ENCODE peak calls at places on chromosomes 3 and 15, in five cellular contexts. One of them, this sample, is unnamed.

GRCh38 chr3:4741404-4742307 is 237.6 kb upstream of the BHLHE40 start:
- DNase-seq in endodermal cell: no peak
- DNase-seq in fibroblast of pulmonary artery: peak
- DNase-seq in CD8-positive, alpha-beta T cell: no peak
- DNase-seq in ovary: peak
- DNase-seq in this sample: peak

GRCh38 chr3:73529280-73530029 is 95.3 kb downstream of the PDZRN3 start:
- DNase-seq in fibroblast of pulmonary artery: no peak
- DNase-seq in CD8-positive, alpha-beta T cell: no peak
- DNase-seq in endodermal cell: no peak
- DNase-seq in ovary: no peak
- DNase-seq in this sample: no peak

GRCh38 chr3:192395506-192395905 is 331.8 kb downstream of the FGF12 start:
- DNase-seq in ovary: no peak
- DNase-seq in fibroblast of pulmonary artery: no peak
- DNase-seq in endodermal cell: no peak
- DNase-seq in CD8-positive, alpha-beta T cell: no peak
- DNase-seq in this sample: no peak

GRCh38 chr3:64047214-64047613 is 23.9 kb upstream of the PSMD6 start:
- DNase-seq in fibroblast of pulmonary artery: no peak
- DNase-seq in ovary: no peak
- DNase-seq in endodermal cell: no peak
- DNase-seq in CD8-positive, alpha-beta T cell: no peak
- DNase-seq in this sample: no peak

GRCh38 chr15:52224211-52224610 is 33.0 kb upstream of the GNB5 start:
- DNase-seq in CD8-positive, alpha-beta T cell: no peak
- DNase-seq in ovary: no peak
- DNase-seq in fibroblast of pulmonary artery: no peak
- DNase-seq in endodermal cell: no peak
- DNase-seq in this sample: no peak

GRCh38 chr15:36479200-36479896 is 100.1 kb upstream of the CDIN1 start:
- DNase-seq in CD8-positive, alpha-beta T cell: no peak
- DNase-seq in endodermal cell: no peak
- DNase-seq in ovary: no peak
- DNase-seq in fibroblast of pulmonary artery: no peak
- DNase-seq in this sample: peak

GRCh38 chr3:23475446-23475845 is 272.3 kb downstream of the UBE2E2 start:
- DNase-seq in ovary: no peak
- DNase-seq in fibroblast of pulmonary artery: no peak
- DNase-seq in CD8-positive, alpha-beta T cell: no peak
- DNase-seq in endodermal cell: no peak
- DNase-seq in this sample: no peak

GRCh38 chr3:183515968-183516851 is 39.3 kb downstream of the KLHL6 start:
- DNase-seq in CD8-positive, alpha-beta T cell: peak
- DNase-seq in endodermal cell: no peak
- DNase-seq in fibroblast of pulmonary artery: no peak
- DNase-seq in ovary: no peak
- DNase-seq in this sample: no peak

GRCh38 chr3:123586966-123587365 is 2.1 kb upstream of the HACD2 start:
- DNase-seq in ovary: no peak
- DNase-seq in CD8-positive, alpha-beta T cell: no peak
- DNase-seq in fibroblast of pulmonary artery: peak
- DNase-seq in endodermal cell: no peak
- DNase-seq in this sample: no peak

GRCh38 chr15:75149911-75150709 is 51.6 kb upstream of the C15orf39 start:
- DNase-seq in ovary: no peak
- DNase-seq in fibroblast of pulmonary artery: peak
- DNase-seq in endodermal cell: no peak
- DNase-seq in CD8-positive, alpha-beta T cell: no peak
- DNase-seq in this sample: peak

GRCh38 chr15:24966364-24967103 is 11.7 kb downstream of the SNRPN start:
- DNase-seq in fibroblast of pulmonary artery: no peak
- DNase-seq in endodermal cell: no peak
- DNase-seq in ovary: no peak
- DNase-seq in CD8-positive, alpha-beta T cell: no peak
- DNase-seq in this sample: no peak

GRCh38 chr3:193742628-193743027 is 149.6 kb downstream of the OPA1 start:
- DNase-seq in CD8-positive, alpha-beta T cell: no peak
- DNase-seq in ovary: no peak
- DNase-seq in endodermal cell: no peak
- DNase-seq in fibroblast of pulmonary artery: no peak
- DNase-seq in this sample: no peak

GRCh38 chr3:42235532-42235931 is 30.5 kb downstream of the CCK start:
- DNase-seq in CD8-positive, alpha-beta T cell: no peak
- DNase-seq in fibroblast of pulmonary artery: no peak
- DNase-seq in ovary: no peak
- DNase-seq in endodermal cell: no peak
- DNase-seq in this sample: no peak

GRCh38 chr3:188788621-188789081 is 383.1 kb upstream of the TPRG1 start:
- DNase-seq in CD8-positive, alpha-beta T cell: peak
- DNase-seq in endodermal cell: no peak
- DNase-seq in fibroblast of pulmonary artery: peak
- DNase-seq in ovary: no peak
- DNase-seq in this sample: peak

GRCh38 chr3:161108840-161109239 is 3.7 kb upstream of the B3GALNT1 start:
- DNase-seq in fibroblast of pulmonary artery: peak
- DNase-seq in ovary: no peak
- DNase-seq in endodermal cell: no peak
- DNase-seq in CD8-positive, alpha-beta T cell: no peak
- DNase-seq in this sample: no peak

GRCh38 chr3:148036331-148036881 is 627.2 kb downstream of the ZIC1 start:
- DNase-seq in endodermal cell: no peak
- DNase-seq in ovary: no peak
- DNase-seq in CD8-positive, alpha-beta T cell: no peak
- DNase-seq in fibroblast of pulmonary artery: peak
- DNase-seq in this sample: no peak

GRCh38 chr15:28915041-28915810 is 29.5 kb downstream of the APBA2 start:
- DNase-seq in fibroblast of pulmonary artery: no peak
- DNase-seq in CD8-positive, alpha-beta T cell: no peak
- DNase-seq in endodermal cell: peak
- DNase-seq in ovary: no peak
- DNase-seq in this sample: no peak

GRCh38 chr15:73886717-73887345 is 13.5 kb downstream of the TBC1D21 start:
- DNase-seq in fibroblast of pulmonary artery: no peak
- DNase-seq in CD8-positive, alpha-beta T cell: no peak
- DNase-seq in ovary: no peak
- DNase-seq in endodermal cell: no peak
- DNase-seq in this sample: no peak

GRCh38 chr3:96101013-96101412 is 713.4 kb upstream of the EPHA6 start:
- DNase-seq in CD8-positive, alpha-beta T cell: no peak
- DNase-seq in ovary: no peak
- DNase-seq in endodermal cell: no peak
- DNase-seq in fibroblast of pulmonary artery: no peak
- DNase-seq in this sample: no peak

GRCh38 chr3:46564190-46565112 is 1.7 kb downstream of the LRRC2 start:
- DNase-seq in endodermal cell: no peak
- DNase-seq in fibroblast of pulmonary artery: no peak
- DNase-seq in CD8-positive, alpha-beta T cell: no peak
- DNase-seq in ovary: no peak
- DNase-seq in this sample: no peak

GRCh38 chr3:54756330-54756731 is 171.5 kb downstream of the LRTM1 start:
- DNase-seq in ovary: no peak
- DNase-seq in endodermal cell: no peak
- DNase-seq in fibroblast of pulmonary artery: peak
- DNase-seq in CD8-positive, alpha-beta T cell: no peak
- DNase-seq in this sample: peak

GRCh38 chr3:135907422-135908165 is 57.9 kb upstream of the PPP2R3A start:
- DNase-seq in fibroblast of pulmonary artery: no peak
- DNase-seq in endodermal cell: no peak
- DNase-seq in ovary: no peak
- DNase-seq in CD8-positive, alpha-beta T cell: no peak
- DNase-seq in this sample: no peak

GRCh38 chr3:123369085-123369484 is 79.8 kb downstream of the ADCY5 start:
- DNase-seq in endodermal cell: no peak
- DNase-seq in ovary: peak
- DNase-seq in fibroblast of pulmonary artery: no peak
- DNase-seq in CD8-positive, alpha-beta T cell: no peak
- DNase-seq in this sample: no peak

GRCh38 chr3:128698211-128699011 is 27.6 kb upstream of the RAB7A start:
- DNase-seq in fibroblast of pulmonary artery: peak
- DNase-seq in ovary: peak
- DNase-seq in CD8-positive, alpha-beta T cell: peak
- DNase-seq in endodermal cell: peak
- DNase-seq in this sample: no peak

GRCh38 chr3:71252466-71252865 is 331.1 kb downstream of the FOXP1 start:
- DNase-seq in ovary: no peak
- DNase-seq in CD8-positive, alpha-beta T cell: no peak
- DNase-seq in fibroblast of pulmonary artery: peak
- DNase-seq in endodermal cell: no peak
- DNase-seq in this sample: no peak

GRCh38 chr15:25787855-25788521 is 75.1 kb downstream of the ATP10A start:
- DNase-seq in CD8-positive, alpha-beta T cell: no peak
- DNase-seq in fibroblast of pulmonary artery: no peak
- DNase-seq in endodermal cell: no peak
- DNase-seq in ovary: peak
- DNase-seq in this sample: no peak

GRCh38 chr3:66998899-66999235 is 760 bp downstream of the KBTBD8 start:
- DNase-seq in CD8-positive, alpha-beta T cell: no peak
- DNase-seq in endodermal cell: no peak
- DNase-seq in fibroblast of pulmonary artery: peak
- DNase-seq in ovary: no peak
- DNase-seq in this sample: no peak

GRCh38 chr15:60118146-60118545 is 114.0 kb downstream of the FOXB1 start:
- DNase-seq in ovary: no peak
- DNase-seq in fibroblast of pulmonary artery: no peak
- DNase-seq in endodermal cell: peak
- DNase-seq in CD8-positive, alpha-beta T cell: no peak
- DNase-seq in this sample: no peak

GRCh38 chr3:61571516-61572336 is 10.4 kb downstream of the PTPRG start:
- DNase-seq in CD8-positive, alpha-beta T cell: no peak
- DNase-seq in fibroblast of pulmonary artery: peak
- DNase-seq in ovary: no peak
- DNase-seq in endodermal cell: peak
- DNase-seq in this sample: peak

GRCh38 chr15:81781316-81781868 is 264.4 kb downstream of the MEX3B start:
- DNase-seq in endodermal cell: no peak
- DNase-seq in ovary: no peak
- DNase-seq in fibroblast of pulmonary artery: no peak
- DNase-seq in CD8-positive, alpha-beta T cell: no peak
- DNase-seq in this sample: no peak

GRCh38 chr3:136042608-136043221 is 77.2 kb downstream of the PPP2R3A start:
- DNase-seq in endodermal cell: no peak
- DNase-seq in ovary: no peak
- DNase-seq in CD8-positive, alpha-beta T cell: no peak
- DNase-seq in fibroblast of pulmonary artery: peak
- DNase-seq in this sample: peak

GRCh38 chr3:4512895-4513616 is 19.9 kb downstream of the ITPR1 start:
- DNase-seq in ovary: peak
- DNase-seq in CD8-positive, alpha-beta T cell: no peak
- DNase-seq in endodermal cell: peak
- DNase-seq in fibroblast of pulmonary artery: peak
- DNase-seq in this sample: no peak

GRCh38 chr3:134852893-134853351 is 57.9 kb downstream of the EPHB1 start:
- DNase-seq in fibroblast of pulmonary artery: no peak
- DNase-seq in ovary: no peak
- DNase-seq in endodermal cell: no peak
- DNase-seq in CD8-positive, alpha-beta T cell: no peak
- DNase-seq in this sample: no peak

GRCh38 chr3:134850761-134851160 is 55.7 kb downstream of the EPHB1 start:
- DNase-seq in fibroblast of pulmonary artery: no peak
- DNase-seq in endodermal cell: peak
- DNase-seq in CD8-positive, alpha-beta T cell: no peak
- DNase-seq in ovary: no peak
- DNase-seq in this sample: no peak

GRCh38 chr3:134857356-134857755 is 62.3 kb downstream of the EPHB1 start:
- DNase-seq in CD8-positive, alpha-beta T cell: no peak
- DNase-seq in fibroblast of pulmonary artery: no peak
- DNase-seq in endodermal cell: peak
- DNase-seq in ovary: no peak
- DNase-seq in this sample: no peak

GRCh38 chr3:134852132-134852531 is 57.1 kb downstream of the EPHB1 start:
- DNase-seq in fibroblast of pulmonary artery: no peak
- DNase-seq in ovary: no peak
- DNase-seq in CD8-positive, alpha-beta T cell: no peak
- DNase-seq in endodermal cell: no peak
- DNase-seq in this sample: no peak

DNA sequence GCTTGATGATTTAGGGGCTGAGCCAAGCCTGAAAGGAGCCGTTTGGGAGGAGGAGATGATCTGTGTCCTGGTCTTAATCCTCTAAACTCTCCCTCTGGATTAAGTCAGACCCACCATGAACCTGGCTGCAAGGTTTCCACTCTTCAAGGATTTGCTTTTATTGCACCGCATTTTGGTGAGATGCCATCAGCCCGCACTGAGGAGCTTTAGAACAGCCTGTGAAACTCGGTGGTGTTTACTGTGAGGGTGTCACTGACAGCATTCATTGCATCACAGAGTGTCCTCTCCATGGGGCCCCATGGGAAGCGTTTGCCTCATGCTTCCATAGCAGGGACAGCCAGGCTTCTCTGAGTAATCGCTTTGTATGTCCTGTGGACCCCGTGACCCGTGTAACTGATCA is 59.2 kb downstream of the EPHB1 start:
- DNase-seq in endodermal cell: no peak
- DNase-seq in fibroblast of pulmonary artery: no peak
- DNase-seq in ovary: no peak
- DNase-seq in CD8-positive, alpha-beta T cell: no peak
- DNase-seq in this sample: no peak
- H3K4me3 ChIP-seq in endodermal cell: no peak
- H3K4me3 ChIP-seq in fibroblast of pulmonary artery: no peak
- H3K4me3 ChIP-seq in ovary: no peak
- H3K4me3 ChIP-seq in CD8-positive, alpha-beta T cell: no peak
- H3K4me3 ChIP-seq in this sample: no peak

GRCh38 chr15:40942337-40942854 is 10.9 kb upstream of the CHAC1 start:
- DNase-seq in endodermal cell: no peak
- DNase-seq in ovary: no peak
- DNase-seq in CD8-positive, alpha-beta T cell: no peak
- DNase-seq in fibroblast of pulmonary artery: no peak
- DNase-seq in this sample: no peak
- TF ChIP-seq CTCF in endodermal cell: no peak
- TF ChIP-seq CTCF in ovary: no peak
- TF ChIP-seq CTCF in CD8-positive, alpha-beta T cell: no peak
- TF ChIP-seq CTCF in fibroblast of pulmonary artery: no peak
- TF ChIP-seq CTCF in this sample: peak

DNA sequence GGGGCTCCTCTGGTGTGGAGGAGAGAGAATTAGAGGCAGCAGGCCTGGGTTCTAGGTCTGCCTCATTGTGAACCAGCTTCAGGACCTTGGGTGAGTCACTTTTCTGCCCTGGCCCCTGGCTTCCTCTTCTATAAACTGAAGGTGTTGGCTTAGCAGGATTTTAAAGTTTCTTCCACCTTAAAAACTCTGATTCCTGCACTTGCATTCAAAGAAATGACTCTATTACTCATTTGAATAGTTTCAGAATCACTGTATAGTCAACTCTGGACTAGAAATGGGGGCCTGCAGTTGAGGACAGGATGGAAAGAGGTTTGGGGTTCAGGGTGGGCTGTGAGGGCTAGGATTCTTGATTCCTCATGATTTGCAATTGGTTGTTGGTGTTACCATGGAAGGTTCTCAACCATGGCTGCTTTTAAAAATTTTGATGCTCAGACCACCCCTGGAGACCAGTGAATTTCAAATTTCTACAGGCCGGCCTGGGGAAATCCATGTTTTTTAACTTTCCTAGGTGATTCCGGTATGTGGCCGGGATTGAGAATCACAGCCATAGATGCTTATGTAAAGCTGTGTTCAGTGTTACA is 19.9 kb downstream of the SMAD3 start:
- DNase-seq in fibroblast of pulmonary artery: no peak
- DNase-seq in CD8-positive, alpha-beta T cell: no peak
- DNase-seq in endodermal cell: no peak
- DNase-seq in ovary: no peak
- DNase-seq in this sample: no peak
- H3K4me3 ChIP-seq in fibroblast of pulmonary artery: no peak
- H3K4me3 ChIP-seq in CD8-positive, alpha-beta T cell: no peak
- H3K4me3 ChIP-seq in endodermal cell: no peak
- H3K4me3 ChIP-seq in ovary: no peak
- H3K4me3 ChIP-seq in this sample: no peak

GRCh38 chr15:38617831-38618230 is 53.2 kb upstream of the RASGRP1 start:
- DNase-seq in fibroblast of pulmonary artery: no peak
- DNase-seq in CD8-positive, alpha-beta T cell: no peak
- DNase-seq in endodermal cell: no peak
- DNase-seq in ovary: no peak
- DNase-seq in this sample: no peak
- TF ChIP-seq CTCF in fibroblast of pulmonary artery: no peak
- TF ChIP-seq CTCF in CD8-positive, alpha-beta T cell: no peak
- TF ChIP-seq CTCF in endodermal cell: no peak
- TF ChIP-seq CTCF in ovary: no peak
- TF ChIP-seq CTCF in this sample: no peak

This sample was measured in AG09309.